ENCODE peak calls at places on chromosomes 5 and 9, in nine cellular contexts. H is tibial nerve, T is H9, U is AG04450, G is RWPE1, S is gastrocnemius medialis, N is fibroblast of lung, Z is lower lobe of right lung, L is A549. Y is an unnamed sample.

GRCh38 chr5:103271570-103272289 is 13.2 kb downstream of the MACIR start:
- DNase-seq in H (no peak), T (no peak), U (no peak), G (no peak), S (no peak), N (peak), Z (no peak), L (no peak), Y (no peak)

GRCh38 chr9:99602854-99603253 is 218.8 kb upstream of the NR4A3 start:
- DNase-seq in H (no peak), T (no peak), U (no peak), G (no peak), S (no peak), N (no peak), Z (no peak), L (no peak), Y (no peak)

GRCh38 chr9:7266911-7267555 is 509.3 kb downstream of the KDM4C start:
- DNase-seq in H (no peak), T (no peak), U (no peak), G (no peak), S (no peak), N (no peak), Z (no peak), L (no peak), Y (no peak)

GRCh38 chr5:6684075-6684474 is 29.2 kb upstream of the TENT4A start:
- DNase-seq in H (no peak), T (no peak), U (no peak), G (no peak), S (no peak), N (no peak), Z (no peak), L (no peak), Y (no peak)

GRCh38 chr5:151825445-151825844 is 53.7 kb downstream of the G3BP1 start:
- DNase-seq in H (peak), T (peak), U (peak), G (peak), S (peak), N (peak), Z (no peak), L (peak), Y (no peak)

GRCh38 chr5:55633574-55634203 is 78.4 kb downstream of the SLC38A9 start:
- DNase-seq in H (no peak), T (no peak), U (no peak), G (no peak), S (peak), N (peak), Z (no peak), L (no peak), Y (no peak)

GRCh38 chr5:55994502-55994997 is at the start of gene IL6ST:
- DNase-seq in H (peak), T (peak), U (peak), G (peak), S (peak), N (peak), Z (no peak), L (peak), Y (no peak)

GRCh38 chr5:91332267-91333044 is 50.7 kb downstream of the ARRDC3 start:
- DNase-seq in H (no peak), T (no peak), U (no peak), G (peak), S (no peak), N (peak), Z (no peak), L (peak), Y (peak)

GRCh38 chr5:129945031-129945430 is 40.8 kb downstream of the CHSY3 start:
- DNase-seq in H (peak), T (no peak), U (peak), G (peak), S (no peak), N (peak), Z (no peak), L (no peak), Y (no peak)

GRCh38 chr9:93451762-93452709 is 551 bp downstream of the FAM120A start:
- DNase-seq in H (peak), T (peak), U (no peak), G (no peak), S (peak), N (peak), Z (peak), L (no peak), Y (no peak)

GRCh38 chr5:139738777-139739611 is 56.6 kb upstream of the PSD2 start:
- DNase-seq in H (no peak), T (no peak), U (no peak), G (no peak), S (no peak), N (no peak), Z (no peak), L (no peak), Y (no peak)

GRCh38 chr5:149776376-149777305 is 46.5 kb downstream of the PPARGC1B start:
- DNase-seq in H (no peak), T (no peak), U (no peak), G (no peak), S (no peak), N (no peak), Z (no peak), L (no peak), Y (no peak)

GRCh38 chr5:175668006-175668405 is 10.1 kb downstream of the HRH2 start:
- DNase-seq in H (no peak), T (no peak), U (no peak), G (no peak), S (no peak), N (no peak), Z (no peak), L (no peak), Y (no peak)

GRCh38 chr9:127742435-127743088 is 7.5 kb upstream of the TOR2A start:
- DNase-seq in H (no peak), T (peak), U (peak), G (peak), S (peak), N (peak), Z (no peak), L (peak), Y (no peak)

GRCh38 chr9:128899566-128900322 is 17.8 kb downstream of the LRRC8A start:
- DNase-seq in H (no peak), T (no peak), U (no peak), G (peak), S (no peak), N (no peak), Z (no peak), L (no peak), Y (peak)

GRCh38 chr9:26975728-26976707 is 19.8 kb downstream of the IFT74 start:
- DNase-seq in H (peak), T (peak), U (no peak), G (no peak), S (no peak), N (peak), Z (no peak), L (peak), Y (no peak)

GRCh38 chr5:142385194-142385593 is 60.4 kb upstream of the SPRY4 start:
- DNase-seq in H (no peak), T (no peak), U (peak), G (no peak), S (no peak), N (peak), Z (no peak), L (no peak), Y (no peak)

GRCh38 chr5:120516799-120517198 is 52.7 kb downstream of the PRR16 start:
- DNase-seq in H (no peak), T (no peak), U (no peak), G (no peak), S (no peak), N (peak), Z (no peak), L (no peak), Y (no peak)

GRCh38 chr5:53303105-53303504 is 177.3 kb upstream of the FST start:
- DNase-seq in H (no peak), T (no peak), U (peak), G (peak), S (no peak), N (peak), Z (no peak), L (no peak), Y (peak)

DNA sequence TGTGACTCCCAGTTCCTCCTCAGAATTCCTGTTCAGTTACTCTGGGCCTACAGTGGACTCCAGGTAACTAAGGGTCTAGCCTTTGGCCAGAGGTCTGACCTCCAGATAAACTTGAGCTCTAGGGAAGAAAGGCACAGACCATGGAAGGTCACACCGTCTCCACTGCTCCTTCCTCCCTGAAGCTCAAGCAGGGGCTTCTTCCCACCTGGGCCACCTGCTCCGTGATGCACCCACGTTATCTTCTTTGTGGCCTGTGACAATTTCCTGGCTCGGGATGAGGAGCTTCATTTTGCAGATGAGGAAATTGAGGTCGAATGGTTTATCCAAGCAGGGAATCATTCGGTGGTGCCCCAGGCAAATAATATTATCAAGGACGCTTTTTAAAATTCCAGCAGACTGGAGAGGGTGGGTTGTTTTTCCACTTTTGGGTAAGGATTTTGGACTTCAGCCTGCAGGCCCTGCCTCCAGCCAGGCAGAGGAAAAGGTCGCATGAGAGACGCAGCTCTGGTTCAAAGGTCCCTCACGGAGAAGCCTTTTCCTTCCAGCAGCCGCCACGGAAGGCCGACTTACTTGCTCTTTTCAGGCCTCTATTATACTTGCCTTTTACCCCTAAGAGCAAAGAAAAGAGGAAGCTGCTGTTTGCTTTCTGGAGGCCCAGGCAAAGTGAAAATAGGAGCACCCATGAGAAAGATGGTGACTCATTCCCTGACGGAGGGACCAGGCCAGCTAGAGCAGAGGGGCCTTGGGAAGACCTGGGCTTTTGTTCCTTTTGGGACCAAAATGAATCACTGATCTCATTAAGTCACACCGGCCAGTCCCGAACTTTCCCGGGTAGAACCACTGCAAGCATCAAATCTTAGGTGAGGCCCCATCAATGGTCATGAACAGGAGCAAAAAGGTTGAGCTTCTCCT is 22.8 kb upstream of the DUSP1 start:
- DNase-seq in H (no peak), T (no peak), U (no peak), G (no peak), S (no peak), N (peak), Z (peak), L (no peak), Y (no peak)
- H3K27ac ChIP-seq in H (peak), T (no peak), U (peak), G (peak), S (peak), N (peak), Z (peak), L (peak), Y (no peak)

DNA sequence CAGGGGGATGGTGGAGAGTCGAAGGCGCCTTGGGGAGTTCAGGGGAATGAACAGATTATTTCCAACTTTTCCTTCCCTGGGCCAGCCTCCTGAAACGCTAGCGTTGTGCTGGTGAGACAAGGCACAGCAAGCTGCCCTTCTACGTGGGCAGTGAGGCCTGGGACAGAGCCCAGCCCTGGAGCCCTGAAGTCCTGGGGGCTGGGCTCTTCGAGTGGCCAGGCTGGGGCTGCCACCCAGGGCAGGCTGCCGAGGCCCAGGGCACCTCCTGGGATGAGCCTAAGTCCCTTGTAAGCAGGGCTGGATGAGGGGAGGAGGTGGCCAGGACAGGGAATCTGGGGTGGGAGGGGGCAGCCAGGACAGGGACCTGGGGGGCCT is 1.4 kb upstream of the LCN12 start:
- DNase-seq in H (no peak), T (no peak), U (no peak), G (no peak), S (no peak), N (no peak), Z (peak), L (no peak), Y (no peak)
- H3K27ac ChIP-seq in H (peak), T (no peak), U (no peak), G (peak), S (peak), N (no peak), Z (peak), L (peak), Y (peak)

DNA sequence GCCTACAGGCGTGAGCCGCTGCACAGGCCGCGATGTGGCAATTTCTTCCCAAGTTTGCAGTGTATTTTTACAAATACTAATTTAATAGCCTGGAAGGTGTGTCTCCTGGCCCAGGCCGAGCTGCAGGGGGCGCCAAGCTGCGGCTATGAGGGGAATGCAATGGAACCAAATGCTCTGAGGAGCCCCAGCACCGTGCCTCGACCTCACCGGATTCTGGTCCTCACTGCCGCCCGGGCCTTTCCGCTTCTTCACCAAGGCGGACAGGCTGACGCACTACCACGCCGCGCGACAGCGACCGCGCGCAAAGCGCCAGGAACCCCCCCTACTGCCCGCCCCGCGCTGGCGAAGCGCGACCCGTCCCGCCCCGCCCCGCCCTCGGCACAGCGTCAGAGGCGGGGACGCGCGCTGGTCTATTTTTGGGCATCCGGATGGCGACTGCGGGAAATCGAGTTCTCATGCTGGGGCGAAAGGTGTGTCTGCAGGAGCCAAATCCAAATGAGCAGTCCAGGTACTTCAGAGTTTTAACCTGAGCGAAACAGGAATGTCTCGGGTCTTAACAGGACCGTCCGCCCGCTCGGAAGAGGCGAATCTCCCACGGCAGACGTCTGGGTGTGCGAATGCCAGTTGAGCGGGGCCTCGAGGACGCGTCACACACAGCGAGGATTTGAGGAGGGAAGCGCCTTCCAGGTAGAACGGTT is 31.7 kb upstream of the PRXL2C start:
- DNase-seq in H (peak), T (peak), U (no peak), G (peak), S (peak), N (peak), Z (peak), L (peak), Y (no peak)
- H3K27ac ChIP-seq in H (peak), T (no peak), U (no peak), G (peak), S (peak), N (no peak), Z (peak), L (peak), Y (no peak)

DNA sequence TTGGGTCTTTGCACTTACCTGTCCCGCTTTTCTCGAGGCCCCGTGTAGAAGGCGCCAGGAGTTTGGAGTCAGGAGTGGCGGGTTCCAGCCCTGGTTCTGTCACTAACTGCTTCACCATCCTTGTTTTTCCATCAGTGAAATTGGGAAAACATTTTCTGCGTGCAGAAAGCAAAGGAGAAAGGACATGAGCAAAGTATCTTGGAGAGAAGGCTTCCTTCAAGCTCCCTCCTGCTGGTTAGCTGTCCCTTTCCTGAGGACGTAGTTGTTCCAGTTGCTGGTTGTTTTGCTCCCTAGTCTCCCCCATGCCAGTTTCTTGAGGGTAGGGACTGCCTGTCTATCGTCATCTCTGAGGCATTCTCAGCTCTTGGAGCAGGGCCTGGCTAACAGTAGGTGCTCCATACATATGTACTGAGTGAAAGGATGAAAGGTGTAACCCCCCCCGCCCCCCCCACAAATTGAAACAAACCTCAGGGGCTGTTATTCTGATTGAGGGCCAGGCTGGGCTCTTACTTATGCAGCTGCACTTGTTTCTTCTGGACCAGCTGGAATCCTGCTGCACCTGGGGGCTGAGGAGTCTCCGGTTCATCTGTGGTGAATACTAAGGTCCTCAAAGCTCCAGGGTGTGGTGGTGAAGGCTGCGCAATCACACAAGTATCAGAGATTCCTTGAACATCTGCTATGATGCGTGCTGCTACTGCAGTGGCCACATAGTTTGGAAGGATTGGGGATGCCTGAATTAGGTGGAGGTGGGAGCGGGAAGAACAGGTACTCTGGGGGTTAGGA is 1.0 kb downstream of the SMIM3 start:
- DNase-seq in H (no peak), T (peak), U (no peak), G (no peak), S (no peak), N (peak), Z (no peak), L (no peak), Y (no peak)
- H3K27ac ChIP-seq in H (peak), T (peak), U (peak), G (peak), S (peak), N (peak), Z (peak), L (peak), Y (peak)

GRCh38 chr5:28810751-28811136 is 1772.4 kb upstream of the CDH9 start:
- DNase-seq in H (no peak), T (no peak), U (no peak), G (no peak), S (no peak), N (no peak), Z (no peak), L (no peak), Y (no peak)

GRCh38 chr5:28808967-28809810 is 1770.8 kb upstream of the CDH9 start:
- DNase-seq in H (no peak), T (no peak), U (no peak), G (no peak), S (no peak), N (no peak), Z (no peak), L (no peak), Y (no peak)

GRCh38 chr5:28807230-28807629 is 1768.8 kb upstream of the CDH9 start:
- DNase-seq in H (no peak), T (no peak), U (no peak), G (peak), S (no peak), N (peak), Z (no peak), L (no peak), Y (no peak)

DNA sequence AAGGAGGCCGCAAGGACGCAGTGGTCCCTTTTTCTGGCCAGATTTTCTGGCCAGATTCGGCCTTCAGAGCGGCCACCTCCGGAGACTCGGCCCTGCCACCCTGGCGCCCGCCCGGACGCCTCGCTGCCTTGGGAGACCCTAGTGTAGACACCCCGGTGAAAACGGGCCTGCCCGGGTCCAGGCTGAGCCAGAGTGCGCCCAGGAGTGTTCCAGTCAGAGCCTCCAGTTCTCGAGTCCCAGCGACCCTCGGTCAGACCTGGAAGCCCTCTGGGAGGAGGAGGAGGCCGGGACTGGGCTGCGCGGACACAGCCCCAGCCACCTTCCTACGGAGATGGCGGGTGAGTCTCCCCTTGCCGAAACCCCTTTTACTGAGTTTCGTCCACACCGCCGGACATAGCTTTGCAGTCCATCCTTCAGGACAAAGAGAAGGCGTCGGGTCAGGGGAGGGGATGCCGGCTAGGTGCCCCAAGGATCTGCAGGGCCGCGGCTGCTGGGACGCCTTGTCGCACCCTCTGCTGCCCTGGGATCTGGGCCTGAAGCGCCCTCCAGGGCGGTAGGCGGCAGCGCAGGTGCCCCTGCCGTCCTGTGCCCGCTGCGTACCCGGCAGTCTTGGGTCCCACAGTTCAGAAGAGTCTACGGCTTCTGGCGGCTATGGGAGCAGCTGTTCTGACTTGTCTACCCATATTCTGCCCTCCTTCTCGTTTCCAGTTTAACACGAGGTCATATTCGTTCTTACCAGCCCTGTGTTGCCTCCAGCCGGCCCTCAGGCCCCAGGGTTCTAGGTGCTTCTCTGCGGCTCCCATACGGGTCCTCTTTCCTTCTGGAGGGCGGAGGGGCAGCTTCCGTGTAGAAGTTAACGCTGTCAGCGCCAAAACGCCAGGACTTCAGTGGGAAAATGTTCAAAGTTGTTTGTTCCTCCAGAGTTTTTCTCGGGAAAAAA is 1771.7 kb upstream of the CDH9 start:
- DNase-seq in H (no peak), T (no peak), U (no peak), G (no peak), S (no peak), N (no peak), Z (no peak), L (no peak), Y (no peak)
- H3K27ac ChIP-seq in H (no peak), T (no peak), U (no peak), G (no peak), S (no peak), N (no peak), Z (no peak), L (no peak), Y (no peak)

DNA sequence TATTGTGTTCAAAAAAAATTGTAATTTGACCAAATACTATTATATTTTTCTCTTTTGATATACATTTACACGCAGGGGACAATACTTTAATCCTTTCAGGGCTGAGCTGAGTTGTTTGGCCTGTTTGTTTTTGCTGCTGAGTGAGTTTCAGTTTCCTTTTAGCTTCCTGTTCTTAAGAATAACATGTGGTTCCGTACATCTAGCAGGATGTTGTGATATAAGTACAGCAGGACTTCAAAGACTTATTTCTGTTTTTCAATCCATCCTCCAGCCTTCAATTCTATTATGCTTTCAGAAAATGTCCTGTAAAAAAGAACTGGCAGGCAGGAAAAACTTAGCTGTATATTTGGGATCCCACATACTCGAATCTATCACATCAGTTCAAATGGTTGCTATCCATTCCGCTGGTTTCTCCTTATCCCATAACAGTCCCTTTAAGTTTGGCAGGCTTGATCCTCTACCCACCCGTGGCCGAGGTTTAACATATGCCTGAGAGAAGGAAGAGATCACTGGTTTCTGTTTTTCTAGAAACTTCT is 1037.3 kb upstream of the ACO1 start:
- DNase-seq in H (no peak), T (no peak), U (no peak), G (no peak), S (no peak), N (peak), Z (no peak), L (no peak), Y (no peak)
- H3K27ac ChIP-seq in H (peak), T (no peak), U (no peak), G (no peak), S (no peak), N (no peak), Z (peak), L (no peak), Y (no peak)